ENCODE peak calls at places on chromosome 1, in seven cellular contexts. W is iris pigment epithelial cell, U is Right ventricle myocardium inferior, B is astrocyte of the spinal cord, Q is neuronal stem cell, L is NCI-H82, P is breast epithelium. M is an unnamed sample.

GRCh38 chr1:201536542-201536941 is 2.4 kb upstream of the NAV1 start:
- DNase-seq in B (peak; percentile 86), U (no peak), W (peak; percentile 88), L (no peak), P (no peak), Q (no peak), M (peak; percentile 73)

GRCh38 chr1:165129568-165130164 is 226.8 kb downstream of the LMX1A start:
- DNase-seq in P (peak; percentile 29), U (no peak), Q (peak; percentile 82), L (peak; percentile 96), B (peak; percentile 14), W (peak; percentile 50), M (peak; percentile 64)

GRCh38 chr1:239387304-239388231 is 1.2 kb downstream of the CHRM3 start:
- DNase-seq in B (peak; percentile 1), W (peak; percentile 21), L (no peak), U (peak; percentile 49), P (no peak), Q (peak; percentile 30), M (no peak)

GRCh38 chr1:10980094-10980577 is 32.3 kb upstream of the TARDBP start:
- DNase-seq in U (peak; percentile 88), P (peak; percentile 91), L (no peak), Q (peak; percentile 82), W (peak; percentile 74), B (peak; percentile 75), M (peak; percentile 88)

GRCh38 chr1:235892080-235892670 is 25.5 kb upstream of the LYST start:
- DNase-seq in L (no peak), P (no peak), U (no peak), Q (no peak), W (no peak), B (no peak), M (no peak)

GRCh38 chr1:208071425-208072031 is 160.6 kb upstream of the CD34 start:
- DNase-seq in Q (no peak), P (no peak), L (no peak), W (peak; percentile 28), U (no peak), B (peak; percentile 50), M (no peak)

GRCh38 chr1:241118049-241118448 is 239.0 kb downstream of the RGS7 start:
- DNase-seq in P (no peak), Q (no peak), L (no peak), B (no peak), W (no peak), U (no peak), M (no peak)

GRCh38 chr1:155001438-155001687 is 1.2 kb upstream of the ZBTB7B start:
- DNase-seq in L (no peak), U (no peak), W (no peak), Q (no peak), P (no peak), B (no peak), M (no peak)

GRCh38 chr1:206933333-206933945 is 11.7 kb upstream of the FCMR start:
- DNase-seq in U (no peak), L (peak; percentile 48), W (no peak), Q (no peak), P (no peak), B (no peak), M (peak; percentile 63)

GRCh38 chr1:170660874-170661645 is 2.9 kb upstream of the PRRX1 start:
- DNase-seq in U (no peak), P (no peak), B (peak; percentile 53), W (peak; percentile 23), L (peak; percentile 78), Q (no peak), M (peak; percentile 50)

GRCh38 chr1:225567789-225568188 is 85.1 kb downstream of the ENAH start:
- DNase-seq in P (no peak), L (peak; percentile 86), U (no peak), Q (no peak), B (no peak), W (peak; percentile 41), M (no peak)

GRCh38 chr1:26717066-26717465 is 21.3 kb downstream of the ARID1A start:
- DNase-seq in L (no peak), P (no peak), W (no peak), B (no peak), U (no peak), Q (no peak), M (no peak)

GRCh38 chr1:161998811-161999210 is 24.9 kb downstream of the OLFML2B start:
- DNase-seq in B (no peak), P (no peak), Q (no peak), W (peak; percentile 46), L (no peak), U (no peak), M (no peak)

GRCh38 chr1:1237874-1238701 is 6.1 kb downstream of the B3GALT6 start:
- DNase-seq in W (no peak), B (no peak), L (no peak), P (peak; percentile 68), U (no peak), Q (no peak), M (no peak)

GRCh38 chr1:232981161-232981560 is 30.8 kb downstream of the NTPCR start:
- DNase-seq in B (no peak), L (no peak), W (no peak), P (no peak), U (no peak), Q (no peak), M (no peak)

GRCh38 chr1:24805534-24806301 is 60.5 kb downstream of the CLIC4 start:
- DNase-seq in U (no peak), B (peak; percentile 70), P (no peak), L (no peak), Q (no peak), W (peak; percentile 86), M (no peak)

GRCh38 chr1:89615676-89616598 is 17.0 kb upstream of the LRRC8C start:
- DNase-seq in Q (no peak), L (peak; percentile 50), B (no peak), P (no peak), W (no peak), U (no peak), M (no peak)

GRCh38 chr1:89608627-89609338 is 24.1 kb upstream of the LRRC8C start:
- DNase-seq in B (no peak), L (no peak), P (no peak), W (no peak), Q (no peak), U (no peak), M (peak; percentile 43)

GRCh38 chr1:37143818-37144217 is 109.5 kb upstream of the GRIK3 start:
- DNase-seq in P (no peak), L (no peak), W (no peak), U (no peak), Q (peak; percentile 45), B (no peak), M (no peak)

GRCh38 chr1:211474426-211474825 is 17.5 kb downstream of the RD3 start:
- DNase-seq in P (no peak), B (no peak), L (peak; percentile 68), U (no peak), Q (no peak), W (no peak), M (no peak)

GRCh38 chr1:178727014-178727895 is 2.2 kb downstream of the RALGPS2 start:
- DNase-seq in B (peak; percentile 38), L (peak; percentile 44), Q (peak; percentile 2), P (no peak), U (no peak), W (peak; percentile 42), M (no peak)

GRCh38 chr1:60245371-60245770 is 171.8 kb upstream of the C1orf87 start:
- DNase-seq in W (no peak), B (no peak), Q (no peak), U (no peak), P (no peak), L (no peak), M (no peak)

GRCh38 chr1:46134660-46135331 is 2.4 kb upstream of the PIK3R3 start:
- DNase-seq in L (peak; percentile 77), B (peak; percentile 65), U (no peak), Q (no peak), P (peak; percentile 34), W (peak; percentile 97), M (no peak)

GRCh38 chr1:231359113-231359512 is 21.0 kb downstream of the SPRTN start:
- DNase-seq in W (peak; percentile 98), Q (no peak), L (no peak), U (no peak), B (peak; percentile 78), P (no peak), M (no peak)

M was measured in Right ventricle myocardium superior.